ENCODE peak calls at places on chromosomes 7 and 10, in six cellular contexts. R, I, B, D, Q and Y are unnamed samples.

GRCh38 chr10:55160904-55161303 is 359.9 kb upstream of the PCDH15 start:
- DNase-seq in I (no peak), D (no peak), Q (no peak), R (no peak), B (no peak), Y (no peak)

GRCh38 chr7:44914992-44915607 is 29.8 kb upstream of the PURB start:
- DNase-seq in B (no peak), R (no peak), Q (no peak), I (no peak), D (no peak), Y (no peak)

GRCh38 chr10:31101123-31101522 is 69.5 kb upstream of the ZNF438 start:
- DNase-seq in Q (peak; percentile 95), I (no peak), R (peak; percentile 72), B (no peak), D (no peak), Y (peak; percentile 31)

GRCh38 chr7:20033621-20034200 is 183.5 kb downstream of the MACC1 start:
- DNase-seq in D (no peak), I (no peak), B (no peak), Q (peak; percentile 75), R (peak; percentile 47), Y (peak; percentile 96)

GRCh38 chr7:47538846-47539311 is 43.0 kb downstream of the TNS3 start:
- DNase-seq in D (no peak), R (no peak), Q (no peak), B (no peak), I (no peak), Y (no peak)

GRCh38 chr7:30796105-30796869 is 25.1 kb downstream of the MINDY4 start:
- DNase-seq in R (peak; percentile 60), B (no peak), I (no peak), Q (peak; percentile 68), D (no peak), Y (no peak)

GRCh38 chr10:33609546-33609945 is 275.1 kb upstream of the NRP1 start:
- DNase-seq in B (no peak), Q (no peak), D (no peak), R (no peak), I (no peak), Y (no peak)

GRCh38 chr7:134686782-134687181 is 40.1 kb downstream of the BPGM start:
- DNase-seq in D (no peak), B (no peak), I (no peak), R (peak; percentile 65), Q (peak; percentile 66), Y (no peak)

GRCh38 chr7:129160161-129160911 is 15.8 kb downstream of the TSPAN33 start:
- DNase-seq in R (no peak), I (no peak), Q (no peak), D (no peak), B (no peak), Y (no peak)

GRCh38 chr10:132876131-132876860 is 66.1 kb downstream of the CFAP46 start:
- DNase-seq in Q (no peak), D (no peak), I (no peak), R (no peak), B (no peak), Y (no peak)

GRCh38 chr7:114663502-114663901 is 248.9 kb downstream of the FOXP2 start:
- DNase-seq in D (no peak), B (no peak), R (peak; percentile 58), I (no peak), Q (no peak), Y (peak; percentile 4)

GRCh38 chr10:124722812-124723783 is 21.1 kb downstream of the FAM53B start:
- DNase-seq in R (no peak), Q (no peak), D (no peak), B (no peak), I (no peak), Y (no peak)

GRCh38 chr7:114842551-114843065 is 79.3 kb upstream of the MDFIC start:
- DNase-seq in R (no peak), I (no peak), D (no peak), Q (no peak), B (no peak), Y (no peak)

GRCh38 chr7:100486753-100487446 is 3.2 kb downstream of the NYAP1 start:
- DNase-seq in Q (peak; percentile 57), R (no peak), I (no peak), D (no peak), B (no peak), Y (no peak)

DNA sequence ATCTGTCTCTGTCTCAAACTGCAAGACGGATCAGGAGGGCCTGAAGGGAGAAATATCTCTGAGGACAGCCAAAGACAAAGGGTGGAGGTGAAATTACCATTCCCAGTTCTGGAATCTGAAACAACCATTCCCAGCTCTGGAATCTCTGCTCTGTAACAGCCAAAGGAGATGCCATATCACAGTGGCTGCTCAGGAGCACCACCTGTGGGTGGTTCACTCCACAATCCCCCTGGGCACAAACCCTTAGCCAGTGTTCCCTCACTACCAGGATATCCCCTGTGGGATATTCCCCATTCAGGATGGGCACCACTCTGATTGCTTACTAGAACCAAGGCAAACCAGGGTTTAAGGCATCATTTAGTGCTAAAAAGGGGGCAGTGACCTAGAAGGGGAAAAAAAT is 199.0 kb downstream of the HTR7 start:
- DNase-seq in D (no peak), I (no peak), Q (no peak), B (no peak), R (no peak), Y (no peak)
- TF ChIP-seq CTCF in D (no peak), I (no peak), Q (no peak), B (no peak), R (peak; percentile 42), Y (no peak)

GRCh38 chr10:61452655-61453641 is at the start of gene TMEM26:
- DNase-seq in Q (no peak), B (peak; percentile 15), D (peak; percentile 50), I (no peak), R (peak; percentile 36), Y (no peak)
- H3K4me3 ChIP-seq in Q (peak within 1 kb of the TSS; percentile 63), B (peak within 1 kb of the TSS; percentile 61), D (peak within 1 kb of the TSS; percentile 35), I (peak within 1 kb of the TSS; percentile 48), R (peak within 1 kb of the TSS; percentile 62), Y (peak within 1 kb of the TSS; percentile 72)

GRCh38 chr7:33420311-33420710 is 290.9 kb downstream of the BBS9 start:
- DNase-seq in I (no peak), R (no peak), D (no peak), B (no peak), Q (no peak), Y (no peak)
- TF ChIP-seq CTCF in I (no peak), R (no peak), D (no peak), B (no peak), Q (no peak), Y (no peak)

DNA sequence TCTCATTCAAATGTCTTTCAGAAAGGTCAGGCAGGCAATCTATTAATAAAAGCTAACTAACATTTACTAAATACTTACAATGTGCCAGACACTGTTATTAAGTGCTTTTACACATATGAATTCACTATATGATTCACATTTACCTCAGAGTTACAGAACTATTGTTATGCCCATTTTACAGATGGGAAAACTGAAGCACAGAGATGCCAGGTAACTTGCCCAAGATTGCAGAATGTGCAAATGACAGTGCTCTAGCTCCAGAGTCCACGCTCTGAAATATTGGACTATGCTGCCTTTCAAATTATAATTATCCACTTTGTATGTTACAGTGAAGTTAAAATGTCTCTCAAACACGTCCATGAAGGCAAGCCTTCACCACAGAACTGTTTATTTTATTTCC is 22.0 kb downstream of the UPF2 start:
- DNase-seq in B (no peak), Q (no peak), I (no peak), R (no peak), D (no peak), Y (no peak)
- H3K4me3 ChIP-seq in B (no peak overlapping the region), Q (no peak overlapping the region), I (no peak overlapping the region), R (no peak overlapping the region), D (no peak overlapping the region), Y (no peak overlapping the region)

GRCh38 chr10:74377476-74377875 is 226.5 kb downstream of the ADK start:
- DNase-seq in D (no peak), I (no peak), Q (peak; percentile 9), R (no peak), B (no peak), Y (no peak)
- TF ChIP-seq CTCF in D (no peak), I (no peak), Q (no peak), R (no peak), B (no peak), Y (no peak)

GRCh38 chr10:8071006-8071405 is 16.5 kb downstream of the GATA3 start:
- DNase-seq in B (no peak), Q (no peak), R (no peak), I (no peak), D (no peak), Y (no peak)

GRCh38 chr10:8069627-8070026 is 15.1 kb downstream of the GATA3 start:
- DNase-seq in I (no peak), B (no peak), R (no peak), Q (no peak), D (no peak), Y (no peak)

GRCh38 chr10:8070440-8070839 is 16.0 kb downstream of the GATA3 start:
- DNase-seq in B (no peak), I (no peak), Q (no peak), R (no peak), D (no peak), Y (no peak)

GRCh38 chr10:8072211-8072610 is 17.7 kb downstream of the GATA3 start:
- DNase-seq in I (no peak), D (no peak), B (no peak), R (no peak), Q (no peak), Y (no peak)

DNA sequence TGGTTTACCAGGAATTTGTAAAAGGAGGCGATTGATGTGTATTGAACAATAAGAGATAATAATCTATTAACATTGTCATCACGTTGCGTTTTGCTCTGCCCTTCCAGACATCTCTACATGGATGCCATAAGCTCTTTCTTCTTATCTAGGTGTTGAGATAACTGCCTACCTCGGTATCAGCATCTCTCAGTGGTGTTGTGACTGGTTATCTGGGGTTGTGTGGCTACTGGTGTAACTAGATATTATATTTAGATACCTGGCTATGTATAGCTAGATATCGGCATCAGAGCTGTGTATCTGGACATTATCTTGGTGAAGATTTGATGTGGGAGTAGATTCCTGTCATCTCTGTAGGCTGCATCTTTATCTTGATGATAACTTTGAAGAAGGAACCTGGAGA is 17.2 kb downstream of the GATA3 start:
- DNase-seq in B (no peak), R (no peak), D (no peak), I (no peak), Q (no peak), Y (no peak)
- H3K4me3 ChIP-seq in B (no peak overlapping the region), R (no peak overlapping the region), D (no peak overlapping the region), I (no peak overlapping the region), Q (no peak overlapping the region), Y (no peak overlapping the region)